ENCODE peak calls at places on chromosomes 16 and 17, in four cellular contexts. One of them, this sample, is unnamed. For H3K36me3, the result is how much of the 10 kb centered on the place peaks cover.

GRCh38 chr17:20179031-20179430 is 169.9 kb downstream of the SPECC1 start:
- DNase-seq in BJ: no peak
- DNase-seq in esophagus muscularis mucosa: no peak
- DNase-seq in CD8-positive, alpha-beta T cell: no peak
- DNase-seq in this sample: no peak

GRCh38 chr16:7597677-7598076 is 265.0 kb downstream of the RBFOX1 start:
- DNase-seq in BJ: no peak
- DNase-seq in esophagus muscularis mucosa: no peak
- DNase-seq in CD8-positive, alpha-beta T cell: no peak
- DNase-seq in this sample: no peak

GRCh38 chr16:79001156-79001997 is 599.2 kb downstream of the MAF start:
- DNase-seq in BJ: no peak
- DNase-seq in esophagus muscularis mucosa: no peak
- DNase-seq in CD8-positive, alpha-beta T cell: no peak
- DNase-seq in this sample: no peak

GRCh38 chr17:27473748-27474609 is 17.7 kb downstream of the KSR1 start:
- DNase-seq in BJ: no peak
- DNase-seq in esophagus muscularis mucosa: no peak
- DNase-seq in CD8-positive, alpha-beta T cell: peak
- DNase-seq in this sample: no peak

GRCh38 chr17:3940965-3941698 is 23.1 kb downstream of the ATP2A3 start:
- DNase-seq in BJ: no peak
- DNase-seq in esophagus muscularis mucosa: no peak
- DNase-seq in CD8-positive, alpha-beta T cell: no peak
- DNase-seq in this sample: no peak

GRCh38 chr17:40598928-40599627 is 33.8 kb upstream of the CCR7 start:
- DNase-seq in BJ: no peak
- DNase-seq in esophagus muscularis mucosa: peak
- DNase-seq in CD8-positive, alpha-beta T cell: peak
- DNase-seq in this sample: no peak

GRCh38 chr16:88497561-88498420 is 44.7 kb downstream of the ZFPM1 start:
- DNase-seq in BJ: no peak
- DNase-seq in esophagus muscularis mucosa: no peak
- DNase-seq in CD8-positive, alpha-beta T cell: no peak
- DNase-seq in this sample: no peak

GRCh38 chr16:57709663-57710062 is 15.1 kb downstream of the DRC7 start:
- DNase-seq in BJ: no peak
- DNase-seq in esophagus muscularis mucosa: no peak
- DNase-seq in CD8-positive, alpha-beta T cell: no peak
- DNase-seq in this sample: no peak

GRCh38 chr17:14756469-14756868 is 455.6 kb downstream of the HS3ST3B1 start:
- DNase-seq in BJ: no peak
- DNase-seq in esophagus muscularis mucosa: peak
- DNase-seq in CD8-positive, alpha-beta T cell: no peak
- DNase-seq in this sample: no peak

GRCh38 chr17:31446195-31446967 is 54.9 kb downstream of the RAB11FIP4 start:
- DNase-seq in BJ: no peak
- DNase-seq in esophagus muscularis mucosa: no peak
- DNase-seq in CD8-positive, alpha-beta T cell: no peak
- DNase-seq in this sample: no peak

GRCh38 chr17:36899250-36900129 is 37.8 kb upstream of the LHX1 start:
- DNase-seq in BJ: no peak
- DNase-seq in esophagus muscularis mucosa: no peak
- DNase-seq in CD8-positive, alpha-beta T cell: no peak
- DNase-seq in this sample: no peak

GRCh38 chr16:31120129-31120528 is 2.7 kb downstream of the KAT8 start:
- DNase-seq in BJ: no peak
- DNase-seq in esophagus muscularis mucosa: no peak
- DNase-seq in CD8-positive, alpha-beta T cell: no peak
- DNase-seq in this sample: no peak

GRCh38 chr17:8326591-8327583 is 12.8 kb upstream of the ODF4 start:
- DNase-seq in BJ: no peak
- DNase-seq in esophagus muscularis mucosa: no peak
- DNase-seq in CD8-positive, alpha-beta T cell: no peak
- DNase-seq in this sample: no peak

GRCh38 chr16:2843526-2843925 is 13.4 kb downstream of the ZG16B start:
- DNase-seq in BJ: no peak
- DNase-seq in esophagus muscularis mucosa: no peak
- DNase-seq in CD8-positive, alpha-beta T cell: no peak
- DNase-seq in this sample: no peak

GRCh38 chr16:3971261-3971660 is 90.7 kb upstream of the CREBBP start:
- DNase-seq in BJ: peak
- DNase-seq in esophagus muscularis mucosa: no peak
- DNase-seq in CD8-positive, alpha-beta T cell: no peak
- DNase-seq in this sample: no peak

GRCh38 chr16:2447920-2448583 is 11.9 kb upstream of the TEDC2 start:
- DNase-seq in BJ: no peak
- DNase-seq in esophagus muscularis mucosa: no peak
- DNase-seq in CD8-positive, alpha-beta T cell: no peak
- DNase-seq in this sample: no peak

GRCh38 chr17:64008830-64009229 is 10.7 kb downstream of the PRR29 start:
- DNase-seq in BJ: no peak
- DNase-seq in esophagus muscularis mucosa: no peak
- DNase-seq in CD8-positive, alpha-beta T cell: no peak
- DNase-seq in this sample: no peak

GRCh38 chr17:17112628-17113200 is 70.5 kb downstream of the MPRIP start:
- DNase-seq in BJ: no peak
- DNase-seq in esophagus muscularis mucosa: no peak
- DNase-seq in CD8-positive, alpha-beta T cell: no peak
- DNase-seq in this sample: no peak

GRCh38 chr17:62807812-62808575 is at the start of gene MARCHF10:
- DNase-seq in BJ: no peak
- DNase-seq in esophagus muscularis mucosa: no peak
- DNase-seq in CD8-positive, alpha-beta T cell: no peak
- DNase-seq in this sample: no peak

GRCh38 chr17:77425791-77426641 is 285.2 kb downstream of the SEC14L1 start:
- DNase-seq in BJ: no peak
- DNase-seq in esophagus muscularis mucosa: peak
- DNase-seq in CD8-positive, alpha-beta T cell: no peak
- DNase-seq in this sample: no peak

GRCh38 chr17:72715906-72716572 is 376.4 kb downstream of the SLC39A11 start:
- DNase-seq in BJ: peak
- DNase-seq in esophagus muscularis mucosa: no peak
- DNase-seq in CD8-positive, alpha-beta T cell: no peak
- DNase-seq in this sample: no peak

GRCh38 chr16:17607075-17607509 is 136.3 kb upstream of the XYLT1 start:
- DNase-seq in BJ: no peak
- DNase-seq in esophagus muscularis mucosa: no peak
- DNase-seq in CD8-positive, alpha-beta T cell: no peak
- DNase-seq in this sample: no peak

GRCh38 chr16:48911700-48912099 is 301.7 kb upstream of the N4BP1 start:
- DNase-seq in BJ: no peak
- DNase-seq in esophagus muscularis mucosa: no peak
- DNase-seq in CD8-positive, alpha-beta T cell: no peak
- DNase-seq in this sample: no peak

GRCh38 chr17:82933911-82934310 is 94.1 kb upstream of the ZNF750 start:
- DNase-seq in BJ: no peak
- DNase-seq in esophagus muscularis mucosa: no peak
- DNase-seq in CD8-positive, alpha-beta T cell: no peak
- DNase-seq in this sample: no peak

GRCh38 chr17:28110184-28110583 is 67.7 kb downstream of the NLK start:
- DNase-seq in BJ: no peak
- DNase-seq in esophagus muscularis mucosa: no peak
- DNase-seq in CD8-positive, alpha-beta T cell: no peak
- DNase-seq in this sample: no peak

GRCh38 chr16:67163164-67163902 is 1.2 kb upstream of the HSF4 start:
- DNase-seq in BJ: no peak
- DNase-seq in esophagus muscularis mucosa: no peak
- DNase-seq in CD8-positive, alpha-beta T cell: no peak
- DNase-seq in this sample: no peak

GRCh38 chr16:48608871-48609452 is 1.0 kb downstream of the N4BP1 start:
- DNase-seq in BJ: no peak
- DNase-seq in esophagus muscularis mucosa: no peak
- DNase-seq in CD8-positive, alpha-beta T cell: no peak
- DNase-seq in this sample: no peak

GRCh38 chr17:57207396-57207795 is 48.9 kb upstream of the MSI2 start:
- DNase-seq in BJ: no peak
- DNase-seq in esophagus muscularis mucosa: peak
- DNase-seq in CD8-positive, alpha-beta T cell: no peak
- DNase-seq in this sample: no peak

GRCh38 chr17:68424188-68424587 is 33.1 kb downstream of the WIPI1 start:
- DNase-seq in BJ: no peak
- DNase-seq in esophagus muscularis mucosa: peak
- DNase-seq in CD8-positive, alpha-beta T cell: no peak
- DNase-seq in this sample: no peak

GRCh38 chr16:85449885-85450245 is 163.3 kb upstream of the GSE1 start:
- DNase-seq in BJ: no peak
- DNase-seq in esophagus muscularis mucosa: no peak
- DNase-seq in CD8-positive, alpha-beta T cell: no peak
- DNase-seq in this sample: no peak

GRCh38 chr16:11109551-11109950 is 146.5 kb downstream of the SOCS1 start:
- DNase-seq in BJ: no peak
- DNase-seq in esophagus muscularis mucosa: no peak
- DNase-seq in CD8-positive, alpha-beta T cell: no peak
- DNase-seq in this sample: no peak

GRCh38 chr16:67026570-67026969 is 2.4 kb upstream of the CBFB start:
- DNase-seq in BJ: no peak
- DNase-seq in esophagus muscularis mucosa: no peak
- DNase-seq in CD8-positive, alpha-beta T cell: no peak
- DNase-seq in this sample: no peak

DNA sequence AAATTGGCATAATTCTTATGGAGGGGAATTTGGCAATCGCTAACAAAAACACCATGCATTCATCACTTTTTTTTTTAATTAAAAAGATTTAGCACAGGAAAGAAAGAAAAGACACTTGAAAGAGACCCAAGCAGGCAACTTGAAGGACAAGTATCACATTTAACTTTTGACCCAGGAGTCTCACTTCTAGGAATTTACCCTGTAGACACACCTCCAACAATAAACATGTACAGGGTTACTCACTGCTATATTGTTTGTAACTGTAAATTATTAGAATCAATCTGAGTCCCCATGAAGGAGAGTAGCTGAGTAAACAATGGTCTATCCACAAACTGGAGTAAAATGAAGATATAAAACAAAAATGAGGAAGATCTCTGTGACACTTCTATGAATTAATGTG is 10.1 kb downstream of the KIAA0753 start:
- DNase-seq in BJ: no peak
- DNase-seq in esophagus muscularis mucosa: no peak
- DNase-seq in CD8-positive, alpha-beta T cell: no peak
- DNase-seq in this sample: no peak
- H3K36me3 ChIP-seq in BJ: under half
- H3K36me3 ChIP-seq in esophagus muscularis mucosa: half or more
- H3K36me3 ChIP-seq in CD8-positive, alpha-beta T cell: under half
- H3K36me3 ChIP-seq in this sample: half or more

DNA sequence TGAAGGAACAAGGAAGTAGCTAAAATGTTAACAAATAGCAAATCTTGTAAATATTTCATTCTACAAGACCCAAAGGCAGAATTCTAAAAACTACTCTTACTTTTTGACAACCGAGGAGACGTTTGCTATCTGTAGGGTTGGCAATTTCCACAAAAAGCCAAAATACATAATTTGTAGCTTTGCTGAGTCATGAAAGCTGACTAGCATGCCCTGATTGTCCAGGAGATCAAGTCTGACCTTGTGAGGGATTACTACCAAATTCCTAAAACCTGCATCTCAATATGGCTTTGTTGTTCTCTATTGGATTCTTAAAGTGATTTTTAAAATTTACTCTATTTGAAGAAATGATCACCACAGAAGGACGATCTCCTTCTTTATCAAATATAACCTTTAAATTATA is 10.8 kb downstream of the DNAJA2 start:
- DNase-seq in BJ: no peak
- DNase-seq in esophagus muscularis mucosa: no peak
- DNase-seq in CD8-positive, alpha-beta T cell: no peak
- DNase-seq in this sample: no peak
- H3K36me3 ChIP-seq in BJ: under half
- H3K36me3 ChIP-seq in esophagus muscularis mucosa: half or more
- H3K36me3 ChIP-seq in CD8-positive, alpha-beta T cell: half or more
- H3K36me3 ChIP-seq in this sample: half or more

GRCh38 chr16:15677447-15677846 is 27.4 kb downstream of the NDE1 start:
- DNase-seq in BJ: no peak
- DNase-seq in esophagus muscularis mucosa: no peak
- DNase-seq in CD8-positive, alpha-beta T cell: no peak
- DNase-seq in this sample: no peak

GRCh38 chr16:15676506-15676905 is 26.5 kb downstream of the NDE1 start:
- DNase-seq in BJ: no peak
- DNase-seq in esophagus muscularis mucosa: no peak
- DNase-seq in CD8-positive, alpha-beta T cell: no peak
- DNase-seq in this sample: no peak

GRCh38 chr16:15671530-15672117 is 21.6 kb downstream of the NDE1 start:
- DNase-seq in BJ: no peak
- DNase-seq in esophagus muscularis mucosa: no peak
- DNase-seq in CD8-positive, alpha-beta T cell: no peak
- DNase-seq in this sample: no peak

GRCh38 chr16:15672514-15673167 is 22.6 kb downstream of the NDE1 start:
- DNase-seq in BJ: peak
- DNase-seq in esophagus muscularis mucosa: peak
- DNase-seq in CD8-positive, alpha-beta T cell: peak
- DNase-seq in this sample: peak

DNA sequence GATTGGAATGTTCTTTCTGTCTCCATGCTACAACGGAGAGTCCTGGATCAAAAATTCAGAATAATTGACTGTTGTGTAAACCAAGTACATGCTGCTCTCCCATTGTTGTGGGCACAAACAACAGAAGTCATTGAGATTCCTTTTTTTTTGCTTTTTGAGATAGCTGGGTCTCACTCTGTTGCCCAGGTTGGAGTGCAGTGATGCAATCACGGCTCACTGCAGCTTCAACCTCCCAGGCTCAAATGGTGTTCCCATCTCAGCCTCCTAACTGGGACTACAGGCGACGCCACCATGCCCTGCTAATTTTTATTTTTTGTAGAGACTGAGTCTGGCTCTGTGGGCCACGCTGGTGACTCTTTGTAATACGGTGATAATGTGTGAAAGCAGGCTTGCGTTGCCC is 24.5 kb downstream of the NDE1 start:
- DNase-seq in BJ: no peak
- DNase-seq in esophagus muscularis mucosa: no peak
- DNase-seq in CD8-positive, alpha-beta T cell: no peak
- DNase-seq in this sample: no peak
- H3K36me3 ChIP-seq in BJ: under half
- H3K36me3 ChIP-seq in esophagus muscularis mucosa: under half
- H3K36me3 ChIP-seq in CD8-positive, alpha-beta T cell: under half
- H3K36me3 ChIP-seq in this sample: half or more

DNA sequence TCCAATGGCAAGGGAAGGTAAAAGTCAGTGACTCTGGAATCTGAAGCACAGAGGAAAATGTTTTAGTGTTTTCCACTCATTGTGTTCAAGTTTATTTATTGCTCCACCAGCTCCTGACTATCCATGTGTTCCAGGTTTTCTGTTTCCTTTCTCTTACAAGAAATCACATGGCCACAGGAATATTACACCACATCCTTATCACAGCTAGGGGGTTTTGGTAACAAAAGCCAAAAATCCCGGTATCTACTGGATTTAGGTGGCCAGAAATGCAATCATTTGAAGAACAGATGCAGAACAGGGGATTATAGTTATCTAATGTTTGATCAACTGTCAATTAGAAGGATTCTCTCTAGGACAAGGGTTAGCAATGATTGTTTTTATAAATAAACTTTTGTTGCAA is 47.9 kb downstream of the STH start:
- DNase-seq in BJ: no peak
- DNase-seq in esophagus muscularis mucosa: no peak
- DNase-seq in CD8-positive, alpha-beta T cell: no peak
- DNase-seq in this sample: no peak
- H3K36me3 ChIP-seq in BJ: under half
- H3K36me3 ChIP-seq in esophagus muscularis mucosa: half or more
- H3K36me3 ChIP-seq in CD8-positive, alpha-beta T cell: under half
- H3K36me3 ChIP-seq in this sample: half or more